ENCODE peak calls at places on chromosome 18, in four cellular contexts. K is anterior cingulate cortex; Z is Kasumi-1; N is central memory CD4-positive, alpha-beta T cell. X is an unnamed sample.
A peak's percentile ranks its signal among the peaks of the same experiment; 100 is the strongest.

GRCh38 chr18:22494771-22495170 is 77.1 kb upstream of the CTAGE1 start:
- DNase-seq in K (no peak), Z (no peak), N (no peak), X (peak; percentile 67)

GRCh38 chr18:8359076-8359475 is 250.2 kb upstream of the RAB12 start:
- DNase-seq in K (no peak), Z (no peak), N (no peak), X (no peak)

GRCh38 chr18:644395-645004 is 13.0 kb upstream of the TYMS start:
- DNase-seq in K (peak; percentile 4), Z (peak; percentile 39), N (no peak), X (no peak)

GRCh38 chr18:78979058-78979680 is 449 bp upstream of the SALL3 start:
- DNase-seq in K (peak; percentile 77), Z (no peak), N (no peak), X (peak; percentile 6)

GRCh38 chr18:57775937-57776336 is 27.2 kb downstream of the ATP8B1 start:
- DNase-seq in K (no peak), Z (no peak), N (no peak), X (no peak)

GRCh38 chr18:34223164-34223892 is 1.4 kb downstream of the NOL4 start:
- DNase-seq in K (peak; percentile 79), Z (no peak), N (no peak), X (no peak)

GRCh38 chr18:67117804-67118203 is 398.7 kb downstream of the DSEL start:
- DNase-seq in K (no peak), Z (no peak), N (no peak), X (peak; percentile 63)

GRCh38 chr18:26134110-26134509 is 441 bp downstream of the PSMA8 start:
- DNase-seq in K (no peak), Z (no peak), N (no peak), X (no peak)

GRCh38 chr18:56565596-56566355 is 72.6 kb downstream of the TXNL1 start:
- DNase-seq in K (no peak), Z (no peak), N (no peak), X (peak; percentile 65)

GRCh38 chr18:55830490-55830889 is 242.5 kb upstream of the TCF4 start:
- DNase-seq in K (no peak), Z (peak; percentile 53), N (no peak), X (no peak)

GRCh38 chr18:79952996-79953559 is 1.6 kb upstream of the SLC66A2 start:
- DNase-seq in K (no peak), Z (no peak), N (no peak), X (no peak)

GRCh38 chr18:73717570-73717969 is 430.1 kb downstream of the FBXO15 start:
- DNase-seq in K (no peak), Z (peak; percentile 17), N (no peak), X (no peak)

GRCh38 chr18:6557052-6557451 is 142.3 kb upstream of the L3MBTL4 start:
- DNase-seq in K (no peak), Z (no peak), N (no peak), X (no peak)

GRCh38 chr18:75316826-75317225 is 106.2 kb downstream of the TSHZ1 start:
- DNase-seq in K (no peak), Z (no peak), N (no peak), X (no peak)

GRCh38 chr18:70074091-70074490 is 126.4 kb upstream of the CD226 start:
- DNase-seq in K (no peak), Z (no peak), N (no peak), X (peak; percentile 2)

GRCh38 chr18:55579888-55580287 is 8.1 kb downstream of the TCF4 start:
- DNase-seq in K (no peak), Z (no peak), N (no peak), X (peak; percentile 60)

GRCh38 chr18:63192885-63193349 is 126.7 kb downstream of the BCL2 start:
- DNase-seq in K (no peak), Z (peak; percentile 27), N (no peak), X (no peak)

GRCh38 chr18:7683753-7684152 is 116.6 kb downstream of the PTPRM start:
- DNase-seq in K (no peak), Z (no peak), N (no peak), X (no peak)

GRCh38 chr18:59696311-59697235 is 650 bp downstream of the CCBE1 start:
- DNase-seq in K (no peak), Z (no peak), N (no peak), X (peak; percentile 56)

GRCh38 chr18:77608807-77609206 is 359.2 kb downstream of the GALR1 start:
- DNase-seq in K (no peak), Z (no peak), N (no peak), X (no peak)

GRCh38 chr18:8386981-8387380 is 222.3 kb upstream of the RAB12 start:
- DNase-seq in K (no peak), Z (no peak), N (no peak), X (no peak)

GRCh38 chr18:35220424-35220823 is 20.4 kb upstream of the ZNF397 start:
- DNase-seq in K (no peak), Z (no peak), N (no peak), X (no peak)

GRCh38 chr18:59374112-59374511 is 15.0 kb upstream of the LMAN1 start:
- DNase-seq in K (no peak), Z (no peak), N (no peak), X (no peak)

GRCh38 chr18:41858761-41859555 is 96.1 kb upstream of the PIK3C3 start:
- DNase-seq in K (no peak), Z (no peak), N (no peak), X (peak; percentile 6)

GRCh38 chr18:12420831-12421421 is 13.2 kb downstream of the PRELID3A start:
- DNase-seq in K (peak; percentile 44), Z (peak; percentile 61), N (no peak), X (no peak)

GRCh38 chr18:36828157-36828629 is 609 bp downstream of the TPGS2 start:
- DNase-seq in K (no peak), Z (peak; percentile 55), N (peak; percentile 10), X (peak; percentile 79)

GRCh38 chr18:3682061-3682460 is 232.1 kb downstream of the TGIF1 start:
- DNase-seq in K (no peak), Z (no peak), N (no peak), X (no peak)

GRCh38 chr18:58831610-58832009 is 33.1 kb upstream of the ZNF532 start:
- DNase-seq in K (no peak), Z (no peak), N (no peak), X (peak; percentile 51)

GRCh38 chr18:68803371-68803770 is 5.5 kb downstream of the CCDC102B start:
- DNase-seq in K (no peak), Z (no peak), N (no peak), X (peak; percentile 96)

GRCh38 chr18:39732918-39733317 is 2167.3 kb upstream of the CELF4 start:
- DNase-seq in K (no peak), Z (no peak), N (no peak), X (no peak)

GRCh38 chr18:23939896-23940295 is 74.7 kb upstream of the TTC39C start:
- DNase-seq in K (no peak), Z (no peak), N (no peak), X (no peak)

GRCh38 chr18:10140928-10141327 is 227.1 kb downstream of the VAPA start:
- DNase-seq in K (no peak), Z (no peak), N (no peak), X (no peak)

GRCh38 chr18:70249118-70249517 is 39.7 kb upstream of the SOCS6 start:
- DNase-seq in K (no peak), Z (no peak), N (no peak), X (peak; percentile 28)

GRCh38 chr18:79629249-79629558 is 50.4 kb upstream of the CTDP1 start:
- DNase-seq in K (no peak), Z (no peak), N (no peak), X (no peak)

GRCh38 chr18:58661423-58661822 is 9.8 kb upstream of the MALT1 start:
- DNase-seq in K (no peak), Z (peak; percentile 15), N (no peak), X (peak; percentile 62)

GRCh38 chr18:35477974-35478373 is 19.8 kb downstream of the INO80C start:
- DNase-seq in K (no peak), Z (no peak), N (no peak), X (no peak)